ENCODE peak calls at places on chromosomes 2 and 18, in eight cellular contexts. S, N, E, M, Y, Q, W and T are unnamed samples.

GRCh38 chr2:113200736-113201490 is 27.1 kb downstream of the PSD4 start:
- DNase-seq in S (no peak), N (no peak), E (no peak), M (no peak), Y (no peak), Q (no peak), W (no peak), T (no peak)

GRCh38 chr2:4732560-4732959 is 959.6 kb upstream of the SOX11 start:
- DNase-seq in S (no peak), N (no peak), E (no peak), M (no peak), Y (no peak), Q (no peak), W (no peak), T (no peak)

GRCh38 chr2:199962203-199962602 is 6.8 kb downstream of the MAIP1 start:
- DNase-seq in S (no peak), N (no peak), E (no peak), M (no peak), Y (no peak), Q (no peak), W (no peak), T (no peak)

GRCh38 chr2:67923696-67924095 is 139.1 kb downstream of the C1D start:
- DNase-seq in S (peak), N (no peak), E (no peak), M (no peak), Y (peak), Q (no peak), W (no peak), T (no peak)

GRCh38 chr2:28339516-28340175 is 53.0 kb upstream of the FOSL2 start:
- DNase-seq in S (no peak), N (no peak), E (no peak), M (no peak), Y (no peak), Q (no peak), W (no peak), T (no peak)

GRCh38 chr2:25204190-25204838 is 35.9 kb upstream of the POMC start:
- DNase-seq in S (peak), N (no peak), E (no peak), M (no peak), Y (no peak), Q (peak), W (no peak), T (no peak)

GRCh38 chr2:230068658-230069080 is at the start of gene SLC16A14:
- DNase-seq in S (peak), N (peak), E (peak), M (peak), Y (peak), Q (no peak), W (no peak), T (no peak)

GRCh38 chr2:31578316-31578715 is 2.4 kb downstream of the SRD5A2 start:
- DNase-seq in S (no peak), N (no peak), E (no peak), M (no peak), Y (no peak), Q (no peak), W (no peak), T (no peak)

GRCh38 chr2:170465241-170465640 is 249.9 kb upstream of the SP5 start:
- DNase-seq in S (no peak), N (no peak), E (no peak), M (no peak), Y (peak), Q (no peak), W (no peak), T (peak)

GRCh38 chr2:207185372-207185771 is 19.6 kb upstream of the KLF7 start:
- DNase-seq in S (no peak), N (no peak), E (no peak), M (no peak), Y (no peak), Q (no peak), W (no peak), T (no peak)

GRCh38 chr2:218722876-218723477 is 12.3 kb downstream of the TTLL4 start:
- DNase-seq in S (peak), N (no peak), E (no peak), M (peak), Y (no peak), Q (no peak), W (no peak), T (no peak)

GRCh38 chr2:231714639-231715498 is 6.5 kb downstream of the PTMA start:
- DNase-seq in S (peak), N (peak), E (peak), M (peak), Y (peak), Q (peak), W (peak), T (peak)

GRCh38 chr18:77059294-77059916 is 73.2 kb downstream of the MBP start:
- DNase-seq in S (peak), N (peak), E (no peak), M (peak), Y (peak), Q (peak), W (no peak), T (no peak)

GRCh38 chr18:46152808-46153617 is 48.8 kb downstream of the HAUS1 start:
- DNase-seq in S (no peak), N (no peak), E (no peak), M (no peak), Y (peak), Q (peak), W (no peak), T (peak)

GRCh38 chr2:118176601-118177000 is 88.3 kb downstream of the INSIG2 start:
- DNase-seq in S (no peak), N (no peak), E (no peak), M (no peak), Y (no peak), Q (no peak), W (no peak), T (no peak)

GRCh38 chr2:97005353-97005752 is 19.0 kb upstream of the FAM178B start:
- DNase-seq in S (no peak), N (peak), E (no peak), M (no peak), Y (no peak), Q (no peak), W (no peak), T (no peak)

GRCh38 chr18:26555804-26556553 is 7.6 kb upstream of the KCTD1 start:
- DNase-seq in S (no peak), N (no peak), E (no peak), M (no peak), Y (no peak), Q (no peak), W (no peak), T (no peak)

GRCh38 chr18:62846334-62846733 is 131.0 kb downstream of the PHLPP1 start:
- DNase-seq in S (no peak), N (no peak), E (no peak), M (no peak), Y (no peak), Q (no peak), W (no peak), T (no peak)

GRCh38 chr2:105393373-105394055 is 5.3 kb downstream of the FHL2 start:
- DNase-seq in S (peak), N (no peak), E (no peak), M (no peak), Y (no peak), Q (no peak), W (no peak), T (no peak)

GRCh38 chr2:109333414-109334194 is 204.6 kb downstream of the SH3RF3 start:
- DNase-seq in S (peak), N (no peak), E (no peak), M (no peak), Y (no peak), Q (no peak), W (no peak), T (no peak)

GRCh38 chr18:27977009-27977408 is 199.9 kb downstream of the CDH2 start:
- DNase-seq in S (no peak), N (no peak), E (no peak), M (no peak), Y (no peak), Q (no peak), W (no peak), T (no peak)

GRCh38 chr2:54770211-54770610 is 46.7 kb downstream of the EML6 start:
- DNase-seq in S (no peak), N (no peak), E (no peak), M (no peak), Y (no peak), Q (no peak), W (no peak), T (no peak)

GRCh38 chr2:115396579-115396978 is 954.1 kb downstream of the DPP10 start:
- DNase-seq in S (no peak), N (no peak), E (no peak), M (no peak), Y (no peak), Q (no peak), W (no peak), T (no peak)

GRCh38 chr2:231030725-231031124 is 6.6 kb upstream of the C2orf72 start:
- DNase-seq in S (no peak), N (no peak), E (no peak), M (no peak), Y (no peak), Q (no peak), W (no peak), T (no peak)

GRCh38 chr2:127615511-127616166 is 30.3 kb upstream of the GPR17 start:
- DNase-seq in S (no peak), N (no peak), E (no peak), M (no peak), Y (peak), Q (no peak), W (no peak), T (no peak)

GRCh38 chr2:138012968-138013367 is 48.7 kb downstream of the HNMT start:
- DNase-seq in S (no peak), N (no peak), E (no peak), M (no peak), Y (no peak), Q (no peak), W (no peak), T (no peak)

GRCh38 chr2:239184968-239185903 is 215.6 kb downstream of the HDAC4 start:
- DNase-seq in S (no peak), N (no peak), E (no peak), M (no peak), Y (no peak), Q (no peak), W (no peak), T (no peak)

GRCh38 chr2:86417961-86418360 is 23.2 kb upstream of the KDM3A start:
- DNase-seq in S (no peak), N (no peak), E (no peak), M (no peak), Y (peak), Q (no peak), W (no peak), T (no peak)

GRCh38 chr2:239679755-239680154 is 278.9 kb upstream of the HDAC4 start:
- DNase-seq in S (no peak), N (no peak), E (no peak), M (no peak), Y (no peak), Q (no peak), W (no peak), T (no peak)

GRCh38 chr2:139850254-139850890 is 1070.2 kb upstream of the NXPH2 start:
- DNase-seq in S (no peak), N (no peak), E (no peak), M (no peak), Y (no peak), Q (no peak), W (no peak), T (no peak)

GRCh38 chr18:3002766-3003165 is 10.2 kb downstream of the LPIN2 start:
- DNase-seq in S (no peak), N (no peak), E (no peak), M (no peak), Y (no peak), Q (no peak), W (no peak), T (no peak)

GRCh38 chr2:11963966-11964365 is 217.5 kb downstream of the LPIN1 start:
- DNase-seq in S (no peak), N (no peak), E (no peak), M (no peak), Y (peak), Q (no peak), W (no peak), T (peak)

GRCh38 chr2:96523659-96524481 is 12.7 kb upstream of the ARID5A start:
- DNase-seq in S (no peak), N (no peak), E (no peak), M (no peak), Y (no peak), Q (no peak), W (peak), T (no peak)

GRCh38 chr18:45772081-45772480 is 48.1 kb downstream of the SLC14A1 start:
- DNase-seq in S (no peak), N (no peak), E (no peak), M (no peak), Y (no peak), Q (no peak), W (no peak), T (no peak)

GRCh38 chr18:7191736-7192135 is 39.2 kb upstream of the LRRC30 start:
- DNase-seq in S (no peak), N (no peak), E (no peak), M (no peak), Y (no peak), Q (no peak), W (no peak), T (no peak)

GRCh38 chr2:55883829-55884228 is 39.8 kb downstream of the EFEMP1 start:
- DNase-seq in S (no peak), N (no peak), E (no peak), M (no peak), Y (no peak), Q (no peak), W (no peak), T (no peak)

GRCh38 chr18:361941-362913 is 94.4 kb upstream of the THOC1 start:
- DNase-seq in S (peak), N (peak), E (no peak), M (no peak), Y (peak), Q (no peak), W (peak), T (peak)

GRCh38 chr18:76437011-76437410 is 58.0 kb downstream of the ZNF516 start:
- DNase-seq in S (no peak), N (no peak), E (no peak), M (no peak), Y (no peak), Q (no peak), W (no peak), T (no peak)

GRCh38 chr2:181281206-181281832 is 175.9 kb upstream of the ITGA4 start:
- DNase-seq in S (no peak), N (no peak), E (no peak), M (no peak), Y (no peak), Q (no peak), W (no peak), T (peak)